ENCODE peak calls at places on chromosomes 13 and 19, in four cellular contexts. J, B, C and K are unnamed samples.
A peak's percentile ranks its signal among the peaks of the same experiment; 100 is the strongest.

GRCh38 chr13:27500806-27501534 is 50.6 kb upstream of the MTIF3 start:
- DNase-seq in J (peak; percentile 3), B (no peak), C (no peak), K (no peak)

GRCh38 chr19:6056801-6057650 is 53.3 kb downstream of the RFX2 start:
- DNase-seq in J (peak; percentile 94), B (peak; percentile 64), C (peak; percentile 94), K (no peak)

GRCh38 chr13:99103536-99103935 is 97.1 kb upstream of the UBAC2 start:
- DNase-seq in J (no peak), B (no peak), C (no peak), K (no peak)

GRCh38 chr19:6590458-6591319 is at the start of gene CD70:
- DNase-seq in J (peak; percentile 45), B (no peak), C (no peak), K (no peak)

GRCh38 chr13:107964356-107964755 is 251.0 kb downstream of the LIG4 start:
- DNase-seq in J (no peak), B (peak; percentile 83), C (no peak), K (no peak)

GRCh38 chr13:28530729-28531194 is 35.8 kb upstream of the FLT1 start:
- DNase-seq in J (no peak), B (no peak), C (no peak), K (no peak)

GRCh38 chr19:36030264-36031148 is 2.2 kb downstream of the CLIP3 start:
- DNase-seq in J (peak; percentile 11), B (no peak), C (no peak), K (no peak)

GRCh38 chr19:3189702-3190469 is 4.2 kb downstream of the NCLN start:
- DNase-seq in J (no peak), B (no peak), C (no peak), K (no peak)

GRCh38 chr13:75170321-75170720 is 311.6 kb downstream of the TBC1D4 start:
- DNase-seq in J (no peak), B (no peak), C (no peak), K (no peak)

GRCh38 chr19:58354478-58355030 is 1.3 kb upstream of the A1BG start:
- DNase-seq in J (no peak), B (no peak), C (no peak), K (no peak)

GRCh38 chr13:26460652-26461051 is 96.8 kb upstream of the WASF3 start:
- DNase-seq in J (no peak), B (no peak), C (no peak), K (no peak)

GRCh38 chr19:33505168-33505567 is 16.4 kb downstream of the PEPD start:
- DNase-seq in J (peak; percentile 23), B (no peak), C (no peak), K (no peak)

GRCh38 chr19:41626877-41627276 is at the start of gene CEACAM4:
- DNase-seq in J (no peak), B (no peak), C (no peak), K (no peak)

GRCh38 chr19:48741222-48741999 is 1.0 kb upstream of the RASIP1 start:
- DNase-seq in J (no peak), B (no peak), C (no peak), K (no peak)

GRCh38 chr19:9205506-9206113 is 13.8 kb downstream of the OR7D4 start:
- DNase-seq in J (peak; percentile 39), B (peak; percentile 29), C (peak; percentile 78), K (peak; percentile 38)

GRCh38 chr13:100149389-100149788 is 60.5 kb downstream of the PCCA start:
- DNase-seq in J (no peak), B (no peak), C (no peak), K (no peak)

GRCh38 chr19:38531515-38531914 is 86.2 kb downstream of the MAP4K1 start:
- DNase-seq in J (no peak), B (no peak), C (no peak), K (no peak)

GRCh38 chr13:30832845-30833332 is 73.2 kb upstream of the MEDAG start:
- DNase-seq in J (peak; percentile 80), B (peak; percentile 51), C (peak; percentile 70), K (no peak)

GRCh38 chr13:93991569-93991968 is 487.9 kb downstream of the DCT start:
- DNase-seq in J (no peak), B (no peak), C (no peak), K (no peak)

GRCh38 chr13:41648314-41648935 is 191.1 kb downstream of the RGCC start:
- DNase-seq in J (peak; percentile 86), B (no peak), C (no peak), K (peak; percentile 48)

GRCh38 chr19:35046461-35046860 is 4.9 kb downstream of the HPN start:
- DNase-seq in J (no peak), B (no peak), C (no peak), K (no peak)

GRCh38 chr13:42894765-42895181 is 97.3 kb downstream of the EPSTI1 start:
- DNase-seq in J (peak; percentile 6), B (peak; percentile 8), C (no peak), K (no peak)

GRCh38 chr13:110726726-110727125 is 13.2 kb downstream of the ING1 start:
- DNase-seq in J (no peak), B (peak; percentile 92), C (no peak), K (no peak)

GRCh38 chr19:51147663-51148062 is 5.6 kb downstream of the SIGLEC7 start:
- DNase-seq in J (no peak), B (no peak), C (no peak), K (no peak)

GRCh38 chr13:111248822-111249221 is 71.6 kb upstream of the TEX29 start:
- DNase-seq in J (no peak), B (no peak), C (no peak), K (no peak)

GRCh38 chr13:47499358-47500150 is 501.5 kb downstream of the SUCLA2 start:
- DNase-seq in J (peak; percentile 88), B (no peak), C (no peak), K (peak; percentile 12)

GRCh38 chr13:110445183-110445582 is 116.3 kb downstream of the RAB20 start:
- DNase-seq in J (peak; percentile 63), B (no peak), C (peak; percentile 50), K (no peak)